ENCODE peak calls at places on chromosome 3, in nine cellular contexts. U is SK-N-SH, Y is GM23338, R is MM.1S, O is OCI-LY7, N is astrocyte, P is PC-3, L is osteoblast, E is H1. S is an unnamed sample. For H4K20me1 and H3K4me1, the result is how much of the 10 kb centered on the place peaks cover.

GRCh38 chr3:107999215-107999775 is 91.5 kb downstream of the CD47 start:
- DNase-seq in Y (peak), O (no peak), R (no peak), U (no peak), P (peak), E (no peak), N (peak), L (peak), S (peak)

GRCh38 chr3:64668582-64669510 is 19.0 kb downstream of the ADAMTS9 start:
- DNase-seq in N (no peak), E (no peak), L (no peak), Y (no peak), U (no peak), O (no peak), R (no peak), P (no peak), S (no peak)

GRCh38 chr3:89107461-89108035 is at the start of gene EPHA3:
- DNase-seq in Y (peak), R (peak), U (peak), O (no peak), L (peak), N (peak), P (no peak), E (peak), S (no peak)

GRCh38 chr3:99471353-99472323 is 166.8 kb upstream of the COL8A1 start:
- DNase-seq in P (no peak), U (no peak), N (no peak), Y (no peak), E (no peak), O (no peak), L (no peak), R (no peak), S (no peak)

GRCh38 chr3:68996356-68996995 is 17.0 kb downstream of the EOGT start:
- DNase-seq in R (no peak), E (no peak), P (no peak), O (no peak), N (peak), U (no peak), L (peak), Y (no peak), S (no peak)

GRCh38 chr3:77648214-77648613 is 608.3 kb downstream of the ROBO2 start:
- DNase-seq in O (no peak), N (no peak), Y (no peak), E (no peak), P (no peak), U (no peak), L (no peak), R (no peak), S (no peak)

GRCh38 chr3:30644615-30645014 is 38.2 kb downstream of the TGFBR2 start:
- DNase-seq in Y (no peak), U (no peak), R (peak), N (peak), E (no peak), P (peak), L (no peak), O (peak), S (no peak)

GRCh38 chr3:158700559-158700958 is 28.1 kb upstream of the LXN start:
- DNase-seq in O (no peak), L (no peak), U (no peak), Y (no peak), E (no peak), N (peak), R (no peak), P (peak), S (no peak)

GRCh38 chr3:186626254-186626847 is 13.5 kb downstream of the AHSG start:
- DNase-seq in N (no peak), O (no peak), L (no peak), P (no peak), R (no peak), E (no peak), U (no peak), Y (no peak), S (no peak)

GRCh38 chr3:111621535-111621934 is 26.4 kb upstream of the ZBED2 start:
- DNase-seq in L (no peak), O (peak), P (peak), N (no peak), E (peak), R (no peak), Y (peak), U (peak), S (peak)

GRCh38 chr3:115699741-115700140 is 76.4 kb downstream of the GAP43 start:
- DNase-seq in U (no peak), P (no peak), Y (no peak), N (peak), R (no peak), O (no peak), L (no peak), E (no peak), S (no peak)

GRCh38 chr3:177106184-177106583 is 91.1 kb downstream of the TBL1XR1 start:
- DNase-seq in L (no peak), E (no peak), U (no peak), N (no peak), P (no peak), R (no peak), O (peak), Y (no peak), S (no peak)
- H4K20me1 ChIP-seq in L (half or more), E (under half), U (half or more), N (half or more), P (under half), R (half or more), O (half or more), Y (half or more), S (half or more)

GRCh38 chr3:17623464-17623863 is 119.0 kb downstream of the TBC1D5 start:
- DNase-seq in R (no peak), U (no peak), O (no peak), Y (peak), P (no peak), E (no peak), N (no peak), L (no peak), S (no peak)
- H3K4me1 ChIP-seq in R (under half), U (under half), O (under half), Y (half or more), P (under half), E (under half), N (under half), L (under half), S (under half)

GRCh38 chr3:49018707-49019006 is 277 bp upstream of the DALRD3 start:
- DNase-seq in P (peak), E (no peak), O (no peak), R (peak), Y (no peak), N (no peak), L (no peak), U (no peak), S (no peak)
- H4K20me1 ChIP-seq in P (under half), E (under half), O (under half), R (under half), Y (under half), N (under half), L (under half), U (under half), S (under half)

GRCh38 chr3:187997946-187998561 is 155.9 kb upstream of the LPP start:
- DNase-seq in R (no peak), L (no peak), N (no peak), Y (no peak), E (no peak), O (no peak), P (no peak), U (no peak), S (no peak)
- H3K4me1 ChIP-seq in R (under half), L (under half), N (under half), Y (under half), E (under half), O (half or more), P (under half), U (under half), S (under half)

GRCh38 chr3:11581237-11582122 is 62.2 kb downstream of the VGLL4 start:
- DNase-seq in E (no peak), L (no peak), P (no peak), U (no peak), Y (no peak), O (no peak), N (no peak), R (no peak), S (no peak)
- H4K20me1 ChIP-seq in E (under half), L (under half), P (under half), U (half or more), Y (under half), O (under half), N (half or more), R (under half), S (half or more)

GRCh38 chr3:172140499-172141391 is 101.4 kb downstream of the FNDC3B start:
- DNase-seq in L (peak), U (no peak), R (no peak), O (no peak), N (peak), E (no peak), Y (peak), P (peak), S (peak)

GRCh38 chr3:172139528-172140276 is 100.3 kb downstream of the FNDC3B start:
- DNase-seq in P (no peak), O (no peak), R (no peak), L (no peak), Y (no peak), U (no peak), N (no peak), E (no peak), S (no peak)

GRCh38 chr3:172143060-172143451 is 103.7 kb downstream of the FNDC3B start:
- DNase-seq in Y (no peak), R (no peak), U (no peak), L (no peak), O (no peak), P (no peak), N (no peak), E (no peak), S (no peak)

GRCh38 chr3:172143739-172144497 is 104.5 kb downstream of the FNDC3B start:
- DNase-seq in P (no peak), R (no peak), O (no peak), N (no peak), E (no peak), U (no peak), Y (no peak), L (no peak), S (no peak)

GRCh38 chr3:172142074-172143059 is 103.0 kb downstream of the FNDC3B start:
- DNase-seq in Y (no peak), R (peak), N (peak), P (peak), L (no peak), E (no peak), O (peak), U (no peak), S (peak)
- H3K4me1 ChIP-seq in Y (half or more), R (half or more), N (half or more), P (half or more), L (half or more), E (under half), O (under half), U (under half), S (half or more)

GRCh38 chr3:40876019-40876418 is 323.3 kb upstream of the CTNNB1 start:
- DNase-seq in Y (no peak), U (no peak), E (no peak), N (no peak), P (no peak), R (no peak), O (no peak), L (no peak), S (no peak)
- H4K20me1 ChIP-seq in Y (under half), U (under half), E (under half), N (under half), P (under half), R (under half), O (under half), L (under half), S (under half)

S was measured in PC-9.